ENCODE peak calls at places on chromosomes 7 and 10, in four cellular contexts. F is stomach; Y is CD8-positive, alpha-beta T cell; O is heart left ventricle. J is an unnamed sample. For H3K27me3 and H3K36me3, the result is how much of the 10 kb centered on the place peaks cover.

GRCh38 chr7:12623885-12624498 is 53.5 kb downstream of the SCIN start:
- DNase-seq in Y (no peak), O (no peak), F (no peak), J (no peak)

GRCh38 chr10:5523796-5524574 is 776 bp upstream of the CALML3 start:
- DNase-seq in Y (no peak), O (no peak), F (peak), J (no peak)

GRCh38 chr10:95664543-95664942 is 8.0 kb upstream of the ALDH18A1 start:
- DNase-seq in Y (no peak), F (no peak), O (no peak), J (no peak)

GRCh38 chr7:115094163-115094562 is 172.3 kb downstream of the MDFIC start:
- DNase-seq in O (no peak), Y (no peak), F (no peak), J (no peak)

GRCh38 chr7:10973942-10974716 is 457 bp downstream of the PHF14 start:
- DNase-seq in O (peak), Y (no peak), F (peak), J (no peak)

GRCh38 chr7:135853499-135853898 is 104.9 kb upstream of the FAM180A start:
- DNase-seq in F (no peak), Y (no peak), O (no peak), J (no peak)

GRCh38 chr7:150755473-150756099 is 18.4 kb downstream of the GIMAP5 start:
- DNase-seq in Y (peak), F (no peak), O (no peak), J (peak)

GRCh38 chr10:122814493-122814892 is 31.2 kb downstream of the CUZD1 start:
- DNase-seq in O (no peak), F (no peak), Y (no peak), J (no peak)

GRCh38 chr7:41447106-41448042 is 255.5 kb downstream of the INHBA start:
- DNase-seq in F (no peak), O (no peak), Y (no peak), J (no peak)

GRCh38 chr10:78950656-78951587 is 117.8 kb upstream of the ZMIZ1 start:
- DNase-seq in F (no peak), Y (no peak), O (peak), J (no peak)

GRCh38 chr10:94225589-94225988 is 137.2 kb downstream of the NOC3L start:
- DNase-seq in O (no peak), Y (no peak), F (no peak), J (no peak)

GRCh38 chr10:43257210-43258031 is 9.4 kb downstream of the RASGEF1A start:
- DNase-seq in Y (peak), F (no peak), O (no peak), J (no peak)

GRCh38 chr10:74799840-74800239 is 26.6 kb upstream of the KAT6B start:
- DNase-seq in F (no peak), Y (no peak), O (no peak), J (no peak)

GRCh38 chr7:24419070-24419469 is 135.1 kb downstream of the NPY start:
- DNase-seq in Y (no peak), F (no peak), O (no peak), J (no peak)

GRCh38 chr10:100634034-100634433 is 98.3 kb downstream of the HIF1AN start:
- DNase-seq in O (no peak), F (no peak), Y (no peak), J (no peak)

GRCh38 chr10:100636848-100637553 is 101.3 kb downstream of the HIF1AN start:
- DNase-seq in Y (no peak), F (no peak), O (no peak), J (no peak)

GRCh38 chr10:100632027-100632426 is 96.3 kb downstream of the HIF1AN start:
- DNase-seq in Y (no peak), F (no peak), O (no peak), J (no peak)

GRCh38 chr10:100642295-100642994 is 102.9 kb upstream of the PAX2 start:
- DNase-seq in F (no peak), O (no peak), Y (no peak), J (no peak)

GRCh38 chr10:100637785-100638184 is 102.0 kb downstream of the HIF1AN start:
- DNase-seq in F (no peak), O (no peak), Y (no peak), J (no peak)
- H3K27me3 ChIP-seq in F (under half), O (half or more), Y (under half), J (under half)

GRCh38 chr7:157189405-157189804 is 50.7 kb downstream of the UBE3C start:
- DNase-seq in F (no peak), Y (no peak), O (no peak), J (no peak)

GRCh38 chr7:157177997-157178396 is 39.3 kb downstream of the UBE3C start:
- DNase-seq in Y (no peak), O (no peak), F (no peak), J (no peak)

GRCh38 chr7:157188091-157188665 is 49.5 kb downstream of the UBE3C start:
- DNase-seq in O (no peak), Y (no peak), F (no peak), J (no peak)

DNA sequence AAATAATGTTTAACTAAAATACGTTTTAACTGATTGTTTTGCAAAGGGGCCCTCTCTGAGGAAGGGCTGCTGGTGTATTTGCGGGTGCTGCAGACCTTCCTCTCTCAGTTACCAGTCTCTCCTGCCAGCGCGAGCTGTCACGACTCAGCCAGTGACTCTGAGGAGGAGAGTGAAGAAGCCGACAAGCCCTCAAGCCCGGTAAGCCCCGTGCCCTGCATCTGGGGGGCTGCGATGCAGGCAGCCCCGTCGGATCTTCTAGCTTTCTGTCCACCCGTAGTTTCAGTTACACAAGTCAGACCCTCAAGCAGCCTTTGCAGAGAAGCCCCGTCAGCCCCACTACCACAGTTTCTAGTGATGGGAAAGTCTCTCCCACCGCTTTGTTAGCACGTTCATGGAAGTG is 45.1 kb downstream of the UBE3C start:
- DNase-seq in Y (no peak), O (no peak), F (no peak), J (no peak)
- H3K36me3 ChIP-seq in Y (under half), O (under half), F (half or more), J (half or more)

GRCh38 chr10:128518000-128518399 is 391.8 kb upstream of the MKI67 start:
- DNase-seq in O (no peak), F (no peak), Y (no peak), J (no peak)

GRCh38 chr10:128522551-128523289 is 396.5 kb upstream of the MKI67 start:
- DNase-seq in F (no peak), Y (no peak), O (no peak), J (no peak)

GRCh38 chr10:128516180-128516579 is 390.0 kb upstream of the MKI67 start:
- DNase-seq in Y (no peak), F (no peak), O (no peak), J (no peak)

GRCh38 chr10:128520191-128520815 is 394.1 kb upstream of the MKI67 start:
- DNase-seq in F (no peak), O (no peak), Y (no peak), J (no peak)

GRCh38 chr10:128519581-128519980 is 393.4 kb upstream of the MKI67 start:
- DNase-seq in F (no peak), Y (no peak), O (no peak), J (no peak)
- H3K27me3 ChIP-seq in F (under half), Y (under half), O (under half), J (under half)

DNA sequence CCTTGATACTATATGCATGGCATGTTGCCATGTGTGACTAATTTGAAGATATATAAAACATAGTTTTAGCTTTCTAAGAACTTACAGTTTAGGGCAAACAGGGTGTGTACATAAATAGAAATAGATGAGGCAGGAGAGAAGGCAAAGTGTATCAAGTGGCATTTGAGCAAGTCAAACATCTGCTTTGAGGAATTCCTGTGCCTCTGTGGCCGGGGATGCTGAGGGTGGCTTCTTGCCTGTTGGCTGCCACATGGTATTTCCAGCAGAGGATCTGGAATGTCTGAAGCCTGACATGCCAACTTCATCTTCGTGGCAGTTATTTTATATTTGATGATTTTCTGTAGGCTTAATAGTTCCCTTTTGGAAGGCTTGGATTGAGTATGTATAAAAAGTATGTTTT is 6.0 kb downstream of the SSBP1 start:
- DNase-seq in O (no peak), Y (no peak), F (no peak), J (no peak)
- H3K36me3 ChIP-seq in O (under half), Y (under half), F (half or more), J (half or more)

GRCh38 chr10:8316284-8316683 is 261.8 kb downstream of the GATA3 start:
- DNase-seq in Y (no peak), O (no peak), F (no peak), J (no peak)
- H3K27me3 ChIP-seq in Y (under half), O (under half), F (under half), J (under half)

GRCh38 chr7:46369933-46370654 is 449.0 kb upstream of the IGFBP3 start:
- DNase-seq in F (no peak), Y (no peak), O (no peak), J (no peak)
- H3K36me3 ChIP-seq in F (under half), Y (under half), O (under half), J (under half)

GRCh38 chr7:1806354-1806753 is 136.3 kb downstream of the ELFN1 start:
- DNase-seq in Y (peak), F (peak), O (no peak), J (no peak)

GRCh38 chr7:1802899-1803298 is 132.8 kb downstream of the ELFN1 start:
- DNase-seq in Y (peak), O (no peak), F (peak), J (no peak)

GRCh38 chr7:1800876-1801275 is 130.8 kb downstream of the ELFN1 start:
- DNase-seq in F (peak), Y (peak), O (no peak), J (no peak)

GRCh38 chr7:1807821-1808600 is 137.9 kb downstream of the ELFN1 start:
- DNase-seq in F (peak), Y (peak), O (no peak), J (no peak)

DNA sequence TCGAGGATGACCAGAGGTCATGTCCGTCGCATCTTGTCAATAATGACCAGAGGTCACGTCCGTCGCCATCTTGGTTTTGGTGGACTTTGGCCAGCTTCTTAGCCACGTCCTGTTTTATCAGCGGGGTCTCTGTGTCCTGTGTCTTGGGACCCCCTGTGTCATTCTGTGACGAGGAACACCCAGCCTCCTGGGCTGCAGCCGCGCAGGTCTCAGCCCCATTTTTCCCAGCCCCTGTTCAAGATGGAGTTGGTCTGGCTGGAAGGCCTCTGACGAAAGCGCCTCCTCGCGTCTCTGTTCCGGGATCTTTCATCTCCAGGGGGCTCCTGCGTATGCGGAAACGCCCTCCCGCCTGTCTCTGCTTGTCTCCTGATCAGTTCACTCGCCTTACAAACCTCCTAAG is 134.2 kb downstream of the ELFN1 start:
- DNase-seq in Y (peak), F (peak), O (no peak), J (no peak)
- H3K27me3 ChIP-seq in Y (under half), F (under half), O (under half), J (under half)

J was measured in CD4-positive, alpha-beta memory T cell.